ENCODE peak calls at places on chromosomes 6 and 20, in six cellular contexts. V, G, J, P, S and D are unnamed samples.

GRCh38 chr6:140208286-140208685 is 833.8 kb upstream of the CITED2 start:
- DNase-seq in G (no peak), J (no peak), P (no peak), S (no peak), V (no peak), D (no peak)

GRCh38 chr20:17223553-17223952 is 3.3 kb upstream of the PCSK2 start:
- DNase-seq in S (no peak), V (no peak), J (no peak), G (no peak), P (no peak), D (no peak)

GRCh38 chr20:32920066-32920465 is 61.3 kb downstream of the EFCAB8 start:
- DNase-seq in J (no peak), G (peak), P (peak), V (no peak), S (no peak), D (no peak)

GRCh38 chr6:2763345-2763841 is 1.8 kb upstream of the WRNIP1 start:
- DNase-seq in V (no peak), J (no peak), P (no peak), S (peak), G (no peak), D (no peak)

GRCh38 chr6:22886881-22887581 is 317.7 kb downstream of the HDGFL1 start:
- DNase-seq in J (no peak), G (no peak), S (no peak), P (no peak), V (no peak), D (no peak)

GRCh38 chr20:6665161-6665560 is 102.3 kb upstream of the BMP2 start:
- DNase-seq in J (no peak), S (no peak), G (no peak), V (no peak), P (no peak), D (no peak)

GRCh38 chr6:47785187-47785586 is 3.4 kb downstream of the OPN5 start:
- DNase-seq in V (no peak), G (no peak), S (no peak), J (no peak), P (no peak), D (no peak)

GRCh38 chr6:117188627-117189201 is 76.6 kb upstream of the VGLL2 start:
- DNase-seq in P (no peak), J (no peak), V (no peak), S (no peak), G (no peak), D (no peak)

GRCh38 chr6:134512946-134513345 is 195.0 kb upstream of the SGK1 start:
- DNase-seq in G (no peak), J (no peak), P (no peak), S (no peak), V (no peak), D (no peak)

GRCh38 chr6:146543211-146543939 is at the start of gene RAB32:
- DNase-seq in S (peak), V (peak), P (peak), G (peak), J (peak), D (peak)

GRCh38 chr6:146542881-146543210 is 787 bp upstream of the RAB32 start:
- DNase-seq in J (no peak), V (no peak), G (no peak), P (no peak), S (no peak), D (no peak)

GRCh38 chr6:146545608-146546007 is 2.0 kb downstream of the RAB32 start:
- DNase-seq in V (no peak), G (no peak), J (no peak), P (no peak), S (no peak), D (no peak)

GRCh38 chr6:146544783-146545182 is 1.1 kb downstream of the RAB32 start:
- DNase-seq in S (peak), G (no peak), V (no peak), P (no peak), J (no peak), D (no peak)

DNA sequence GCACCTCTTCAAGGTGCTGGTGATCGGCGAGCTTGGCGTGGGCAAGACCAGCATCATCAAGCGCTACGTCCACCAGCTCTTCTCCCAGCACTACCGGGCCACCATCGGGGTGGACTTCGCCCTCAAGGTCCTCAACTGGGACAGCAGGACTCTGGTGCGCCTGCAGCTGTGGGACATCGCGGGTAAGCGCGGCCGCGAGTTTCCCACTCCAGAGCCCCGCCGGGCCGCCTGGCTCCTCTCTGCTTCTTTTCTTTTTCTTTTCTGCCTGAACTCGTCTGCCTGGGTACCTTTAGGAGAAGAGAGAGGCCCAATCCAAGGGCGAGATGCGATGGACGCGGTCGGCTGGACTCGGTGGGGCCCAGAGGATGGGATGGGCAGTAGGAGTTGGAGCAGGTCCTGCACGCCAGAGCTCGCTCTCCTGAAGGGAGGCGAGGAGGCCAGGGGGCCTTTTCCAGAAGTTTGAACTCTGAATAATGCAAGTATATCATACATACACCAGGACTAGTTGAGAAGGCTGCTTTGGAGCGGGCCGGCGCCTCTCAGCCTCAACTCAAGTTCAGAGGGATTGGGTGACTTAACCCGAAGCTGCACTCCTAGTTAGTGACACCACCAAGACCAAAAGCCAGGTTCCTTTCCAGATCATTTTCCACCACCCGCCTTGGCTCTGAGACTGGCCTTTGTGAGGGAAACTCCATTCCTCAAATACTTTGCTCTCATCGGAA is 468 bp downstream of the RAB32 start:
- DNase-seq in V (peak), J (peak), P (peak), S (no peak), G (peak), D (peak)
- TF ChIP-seq POLR2A in V (no peak), J (peak), P (no peak), S (no peak), G (no peak), D (peak)

DNA sequence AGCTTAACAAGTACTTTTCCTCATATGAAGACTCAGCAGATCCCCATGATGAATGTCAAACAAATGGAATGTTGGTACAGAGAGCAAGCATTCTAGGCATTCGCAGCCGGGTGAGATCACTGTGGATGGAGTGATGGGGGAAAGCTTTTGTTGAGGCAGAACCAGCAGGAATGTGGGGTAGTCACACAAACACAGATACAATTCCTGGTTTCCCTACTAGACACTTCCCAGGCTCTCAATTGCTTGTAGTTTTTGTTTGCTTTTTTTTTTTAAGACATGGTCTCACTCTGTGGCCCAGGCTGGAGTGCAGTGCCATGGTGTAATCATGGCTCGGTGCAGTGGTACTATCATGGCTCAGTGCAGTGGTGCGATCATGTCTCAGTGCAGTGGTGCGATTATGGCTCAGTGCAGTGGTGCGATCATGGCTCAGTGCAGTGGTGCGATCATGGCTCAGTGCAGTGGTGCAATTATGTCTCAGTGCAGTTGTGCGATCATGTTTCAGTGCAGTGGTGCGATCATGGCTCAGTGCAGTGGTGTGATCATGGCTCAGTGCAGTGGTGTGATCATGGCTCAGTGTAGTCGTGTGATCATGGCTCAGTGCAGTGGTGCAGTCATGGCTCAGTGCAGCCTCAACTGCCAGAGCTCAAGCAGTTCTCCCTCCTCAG is 15.4 kb upstream of the IER3 start:
- DNase-seq in P (no peak), J (peak), S (no peak), G (no peak), V (peak), D (no peak)
- TF ChIP-seq EP300 in P (no peak), J (peak), S (no peak), G (no peak), V (peak), D (no peak)

GRCh38 chr6:27758471-27758870 is 153.7 kb downstream of the OR2B2 start:
- DNase-seq in J (no peak), V (no peak), G (no peak), P (no peak), S (peak), D (no peak)

GRCh38 chr6:27754408-27754782 is 157.8 kb downstream of the OR2B2 start:
- DNase-seq in S (no peak), P (no peak), J (no peak), G (no peak), V (no peak), D (no peak)

GRCh38 chr6:27759930-27760329 is 152.3 kb downstream of the OR2B2 start:
- DNase-seq in G (no peak), P (no peak), S (no peak), J (no peak), V (no peak), D (no peak)

GRCh38 chr6:27755768-27756167 is 156.4 kb downstream of the OR2B2 start:
- DNase-seq in G (no peak), J (no peak), V (no peak), S (no peak), P (no peak), D (no peak)

GRCh38 chr6:27757307-27757706 is 154.9 kb downstream of the OR2B2 start:
- DNase-seq in P (no peak), J (no peak), G (peak), V (no peak), S (peak), D (peak)
- TF ChIP-seq POLR2A in P (no peak), J (no peak), G (no peak), V (no peak), S (no peak), D (peak)

DNA sequence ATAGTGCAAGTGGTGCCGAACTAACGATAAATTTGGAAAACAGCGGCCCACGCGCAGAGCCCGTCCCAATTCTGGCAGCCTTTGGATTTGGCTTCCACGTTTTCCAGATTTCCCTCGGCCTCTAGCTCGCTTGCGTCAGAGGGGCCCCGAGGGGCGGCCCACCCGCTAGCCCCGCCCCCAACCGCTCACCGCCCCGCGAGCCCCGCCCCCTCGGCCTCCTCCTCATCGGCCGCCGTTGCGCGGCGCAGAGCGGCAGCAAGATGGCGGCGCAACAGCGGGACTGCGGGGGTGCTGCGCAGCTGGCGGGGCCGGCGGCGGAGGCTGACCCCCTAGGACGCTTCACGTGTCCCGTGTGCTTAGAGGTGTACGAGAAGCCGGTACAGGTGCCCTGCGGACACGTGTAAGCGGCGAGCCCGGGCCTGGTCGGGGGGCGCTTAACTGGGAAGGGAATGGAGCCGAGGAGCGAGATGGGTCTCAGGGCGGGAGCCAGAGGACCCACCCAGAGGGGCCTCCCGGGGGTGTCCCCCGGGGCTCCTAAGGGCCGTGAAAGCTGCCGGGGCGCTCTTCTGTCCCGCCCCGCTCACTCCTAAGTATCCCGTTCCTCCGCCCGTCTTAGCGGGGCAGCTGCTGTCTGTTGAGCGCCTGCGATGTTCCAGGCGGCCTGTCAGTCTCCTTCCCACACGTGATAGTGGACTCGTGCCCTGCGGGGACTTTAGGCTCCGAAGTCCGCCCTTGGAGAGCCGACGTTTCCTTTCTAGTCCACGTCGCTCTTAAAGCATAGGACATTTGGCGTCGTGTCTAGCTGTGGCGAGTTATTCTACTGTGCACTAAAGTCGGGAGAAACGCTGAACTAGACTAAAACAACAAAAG is at the start of gene RNF114:
- DNase-seq in P (peak), S (peak), G (peak), V (peak), J (peak), D (peak)
- TF ChIP-seq EP300 in P (no peak), S (no peak), G (no peak), V (no peak), J (peak), D (no peak)

GRCh38 chr6:44059359-44060342 is 67.6 kb downstream of the MRPL14 start:
- DNase-seq in S (no peak), V (no peak), P (no peak), G (peak), J (no peak), D (no peak)
- TF ChIP-seq POLR2A in S (no peak), V (no peak), P (no peak), G (no peak), J (no peak), D (no peak)

DNA sequence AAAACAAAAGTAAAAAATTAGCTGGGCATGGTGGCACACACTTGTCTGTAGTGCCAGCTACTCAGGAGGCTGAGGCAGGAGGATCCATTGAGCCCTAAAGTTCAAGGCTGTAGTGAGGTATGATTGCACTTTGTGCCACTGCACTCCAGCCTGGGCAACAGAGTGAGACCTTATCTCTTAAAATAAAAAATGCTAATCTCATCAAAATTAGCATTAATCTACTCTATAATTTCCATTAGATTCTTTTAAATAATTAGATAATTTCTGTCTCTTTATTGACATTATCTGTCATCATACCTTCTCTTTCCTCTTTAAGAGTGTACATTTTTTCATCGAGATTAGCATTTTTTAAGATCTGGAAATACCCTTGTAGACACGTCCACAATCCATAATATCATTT is 48.0 kb downstream of the PHACTR3 start:
- DNase-seq in P (no peak), G (no peak), V (no peak), S (no peak), J (no peak), D (no peak)
- TF ChIP-seq EP300 in P (no peak), G (no peak), V (no peak), S (no peak), J (no peak), D (no peak)

GRCh38 chr20:51374961-51375360 is 167.6 kb downstream of the NFATC2 start:
- DNase-seq in J (no peak), G (no peak), P (no peak), V (no peak), S (no peak), D (no peak)

GRCh38 chr20:51373713-51374481 is 168.6 kb downstream of the NFATC2 start:
- DNase-seq in S (no peak), P (no peak), V (no peak), G (peak), J (no peak), D (no peak)

GRCh38 chr20:51377132-51377531 is 165.4 kb downstream of the NFATC2 start:
- DNase-seq in P (no peak), S (no peak), V (no peak), G (no peak), J (no peak), D (no peak)

GRCh38 chr20:51375561-51375960 is 167.0 kb downstream of the NFATC2 start:
- DNase-seq in V (no peak), G (no peak), S (no peak), P (no peak), J (no peak), D (no peak)

GRCh38 chr20:51376121-51376520 is 166.4 kb downstream of the NFATC2 start:
- DNase-seq in S (no peak), J (no peak), P (no peak), G (no peak), V (no peak), D (no peak)
- TF ChIP-seq POLR2A in S (no peak), J (no peak), P (no peak), G (no peak), V (no peak), D (no peak)

GRCh38 chr6:33957391-33958207 is 153.8 kb upstream of the MLN start:
- DNase-seq in G (no peak), P (no peak), S (no peak), J (no peak), V (no peak), D (no peak)
- TF ChIP-seq EP300 in G (no peak), P (no peak), S (no peak), J (no peak), V (no peak), D (no peak)

GRCh38 chr6:34888874-34889555 is at the start of gene ANKS1A:
- DNase-seq in V (peak), J (peak), P (peak), S (peak), G (peak), D (peak)
- TF ChIP-seq POLR2A in V (peak), J (peak), P (no peak), S (peak), G (no peak), D (peak)

DNA sequence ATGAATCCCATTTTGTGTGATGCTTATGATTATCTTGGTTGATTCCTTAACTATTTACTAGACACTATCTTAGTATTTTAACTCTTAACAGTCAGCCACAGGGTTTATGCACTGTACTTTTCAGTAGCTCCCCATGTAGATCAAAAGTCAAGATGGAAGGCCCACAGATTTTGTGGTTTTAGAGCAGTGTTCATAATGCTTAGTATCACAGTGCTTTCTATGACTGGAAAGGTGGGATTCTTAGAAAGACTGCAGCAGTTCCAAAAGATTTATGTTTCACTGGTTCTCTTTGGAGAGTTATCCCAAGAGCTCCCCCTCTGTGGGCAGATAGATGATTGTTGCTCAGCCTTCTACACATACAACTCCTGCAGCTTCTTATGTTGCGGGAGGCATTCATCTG is 34.5 kb downstream of the ANKRD6 start:
- DNase-seq in V (no peak), G (no peak), S (no peak), J (no peak), P (no peak), D (no peak)
- TF ChIP-seq EP300 in V (no peak), G (no peak), S (no peak), J (no peak), P (no peak), D (no peak)